ENCODE peak calls at places on chromosomes 6 and 20, in four cellular contexts. I is lung microvascular endothelial cell, W is NCI-H748 treated with DMSO at 0.1 percent for 48 hours, H is HepG2. R is an unnamed sample.

GRCh38 chr6:40538556-40538955 is 48.6 kb downstream of the LRFN2 start:
- DNase-seq in I (no peak), W (no peak), H (no peak), R (no peak)

GRCh38 chr6:159100789-159101182 is 56.0 kb upstream of the TAGAP start:
- DNase-seq in I (no peak), W (no peak), H (peak), R (no peak)

GRCh38 chr6:31399589-31400466 is 3.6 kb upstream of the MICA start:
- DNase-seq in I (peak), W (peak), H (peak), R (peak)

GRCh38 chr6:80460396-80460912 is 354.0 kb downstream of the BCKDHB start:
- DNase-seq in I (peak), W (no peak), H (no peak), R (no peak)

GRCh38 chr20:12827796-12828406 is 180.9 kb upstream of the SPTLC3 start:
- DNase-seq in I (no peak), W (no peak), H (no peak), R (no peak)

GRCh38 chr6:169862464-169863148 is 111.2 kb downstream of the ERMARD start:
- DNase-seq in I (no peak), W (no peak), H (no peak), R (no peak)

GRCh38 chr6:131443514-131443913 is 129.5 kb upstream of the ARG1 start:
- DNase-seq in I (no peak), W (no peak), H (no peak), R (no peak)

GRCh38 chr6:122258843-122259242 is 140.6 kb upstream of the HSF2 start:
- DNase-seq in I (no peak), W (no peak), H (no peak), R (no peak)

GRCh38 chr6:51509597-51509996 is 577.8 kb downstream of the PKHD1 start:
- DNase-seq in I (no peak), W (no peak), H (no peak), R (no peak)

GRCh38 chr20:61451009-61451408 is 198.9 kb downstream of the CDH4 start:
- DNase-seq in I (no peak), W (no peak), H (no peak), R (no peak)

GRCh38 chr20:25865715-25866656 is 169.3 kb upstream of the ZNF337 start:
- DNase-seq in I (peak), W (peak), H (peak), R (peak)

GRCh38 chr6:78868124-78868523 is 773 bp downstream of the IRAK1BP1 start:
- DNase-seq in I (peak), W (no peak), H (no peak), R (no peak)

GRCh38 chr20:52578559-52578958 is 387.0 kb upstream of the ZFP64 start:
- DNase-seq in I (no peak), W (no peak), H (no peak), R (no peak)

GRCh38 chr20:59027746-59028320 is 4.3 kb downstream of the ATP5F1E start:
- DNase-seq in I (peak), W (no peak), H (no peak), R (no peak)

GRCh38 chr6:71197267-71197666 is 91.3 kb upstream of the OGFRL1 start:
- DNase-seq in I (no peak), W (no peak), H (no peak), R (no peak)

GRCh38 chr6:37310980-37311379 is 42.8 kb upstream of the RNF8 start:
- DNase-seq in I (no peak), W (no peak), H (no peak), R (no peak)

GRCh38 chr6:34241351-34242215 is 4.9 kb downstream of the HMGA1 start:
- DNase-seq in I (no peak), W (no peak), H (no peak), R (no peak)

GRCh38 chr6:25659633-25660368 is 7.8 kb downstream of the SCGN start:
- DNase-seq in I (no peak), W (peak), H (no peak), R (no peak)

GRCh38 chr20:34268851-34269668 is 27.8 kb downstream of the ASIP start:
- DNase-seq in I (peak), W (no peak), H (no peak), R (no peak)

GRCh38 chr6:99092009-99092408 is 144.3 kb upstream of the FBXL4 start:
- DNase-seq in I (no peak), W (no peak), H (no peak), R (no peak)

GRCh38 chr20:19973920-19974620 is 43.1 kb upstream of the NAA20 start:
- DNase-seq in I (peak), W (no peak), H (no peak), R (no peak)

GRCh38 chr6:141594874-141595273 is 537.9 kb upstream of the GJE1 start:
- DNase-seq in I (peak), W (no peak), H (no peak), R (no peak)

GRCh38 chr20:30922129-30922528 is 335.3 kb upstream of the DEFB115 start:
- DNase-seq in I (no peak), W (no peak), H (no peak), R (no peak)